ENCODE peak calls at places on chromosomes 16 and 17, in eight cellular contexts. Y is NCI-H1092; X is naive thymus-derived CD8-positive, alpha-beta T cell; O is sciatic nerve; W is Right ventricle myocardium superior; Q is AG04450; A is CD8-positive, alpha-beta memory T cell; K is activated CD8-positive, alpha-beta memory T cell treated with anti-CD3 and anti-CD28 coated beads for 1 hour. G is an unnamed sample.

GRCh38 chr16:16051132-16051531 is 101.7 kb downstream of the ABCC1 start:
- DNase-seq in A (no peak), Q (no peak), Y (no peak), W (no peak), X (no peak), K (no peak), O (no peak), G (no peak)

GRCh38 chr16:83338941-83339340 is 468.8 kb upstream of the HSBP1 start:
- DNase-seq in K (no peak), Q (no peak), W (no peak), O (no peak), X (no peak), Y (no peak), A (no peak), G (no peak)

GRCh38 chr16:66408181-66409048 is 18.7 kb upstream of the BEAN1 start:
- DNase-seq in Q (peak; percentile 48), O (no peak), W (no peak), K (no peak), X (peak; percentile 71), Y (no peak), A (no peak), G (peak; percentile 59)

GRCh38 chr16:1863681-1864460 is 8.1 kb downstream of the MEIOB start:
- DNase-seq in W (no peak), Q (no peak), A (no peak), O (no peak), Y (no peak), K (no peak), X (peak; percentile 44), G (no peak)

GRCh38 chr16:27217256-27217655 is 13.9 kb downstream of the KDM8 start:
- DNase-seq in Q (no peak), K (no peak), W (peak; percentile 44), A (no peak), O (no peak), X (no peak), Y (no peak), G (peak; percentile 78)

GRCh38 chr17:5826384-5826783 is 242.1 kb upstream of the NLRP1 start:
- DNase-seq in A (no peak), X (no peak), Q (no peak), K (no peak), W (no peak), Y (no peak), O (no peak), G (no peak)

GRCh38 chr16:14560523-14560922 is 69.5 kb downstream of the PARN start:
- DNase-seq in W (no peak), O (no peak), A (no peak), X (no peak), Y (no peak), K (no peak), Q (no peak), G (no peak)

GRCh38 chr17:31825961-31826691 is 32.9 kb downstream of the COPRS start:
- DNase-seq in W (no peak), O (no peak), Y (no peak), Q (no peak), A (no peak), X (peak; percentile 28), K (no peak), G (no peak)

GRCh38 chr17:36592316-36592710 is 634 bp downstream of the DHRS11 start:
- DNase-seq in Q (no peak), K (no peak), Y (no peak), X (no peak), O (no peak), A (no peak), W (peak; percentile 52), G (no peak)

GRCh38 chr16:30524575-30525571 is 1.5 kb downstream of the ZNF768 start:
- DNase-seq in A (no peak), O (no peak), W (no peak), K (no peak), Q (no peak), Y (no peak), X (no peak), G (no peak)

GRCh38 chr17:32116937-32117336 is 25.4 kb upstream of the RHOT1 start:
- DNase-seq in Q (no peak), A (no peak), O (no peak), W (no peak), X (peak; percentile 21), K (no peak), Y (no peak), G (no peak)

GRCh38 chr16:15548482-15548891 is 94.5 kb downstream of the MARF1 start:
- DNase-seq in O (no peak), K (no peak), Q (no peak), X (no peak), Y (no peak), A (no peak), W (no peak), G (no peak)

GRCh38 chr16:86665319-86665675 is 86.9 kb downstream of the FOXL1 start:
- DNase-seq in W (no peak), Y (no peak), O (no peak), K (no peak), A (no peak), X (no peak), Q (peak; percentile 41), G (no peak)

GRCh38 chr16:72113616-72113945 is 19.9 kb downstream of the DHX38 start:
- DNase-seq in A (no peak), O (no peak), X (no peak), Q (no peak), W (no peak), Y (no peak), K (no peak), G (no peak)

GRCh38 chr17:78144146-78144719 is 2.0 kb upstream of the C17orf99 start:
- DNase-seq in X (no peak), Q (peak; percentile 56), O (peak; percentile 91), W (peak; percentile 94), A (no peak), Y (no peak), K (no peak), G (peak; percentile 79)

GRCh38 chr16:24367186-24367585 is 111.1 kb downstream of the CACNG3 start:
- DNase-seq in W (no peak), Y (no peak), O (no peak), K (no peak), A (no peak), Q (no peak), X (no peak), G (no peak)

GRCh38 chr16:66717112-66717675 is 20.7 kb upstream of the CMTM4 start:
- DNase-seq in Y (peak; percentile 24), K (no peak), Q (peak; percentile 45), A (no peak), W (peak; percentile 53), X (no peak), O (no peak), G (no peak)

GRCh38 chr17:58487589-58488427 is at the start of gene HSF5:
- DNase-seq in Q (no peak), K (peak; percentile 60), O (no peak), Y (no peak), W (peak; percentile 66), X (peak; percentile 85), A (peak; percentile 56), G (no peak)

GRCh38 chr17:13266596-13266995 is 248.8 kb upstream of the ELAC2 start:
- DNase-seq in Q (no peak), X (no peak), W (no peak), A (no peak), O (no peak), K (no peak), Y (no peak), G (no peak)

GRCh38 chr16:73000020-73000906 is 47.7 kb downstream of the ZFHX3 start:
- DNase-seq in O (peak; percentile 77), Y (peak; percentile 48), X (no peak), Q (no peak), K (no peak), W (peak; percentile 73), A (no peak), G (peak; percentile 90)

GRCh38 chr16:24955975-24956731 is 59.0 kb downstream of the ARHGAP17 start:
- DNase-seq in W (no peak), O (no peak), K (no peak), Y (no peak), X (peak; percentile 2), A (no peak), Q (no peak), G (no peak)

GRCh38 chr16:21028728-21029127 is 121.9 kb downstream of the DNAH3 start:
- DNase-seq in Y (no peak), O (no peak), Q (no peak), X (no peak), W (no peak), K (no peak), A (no peak), G (no peak)

GRCh38 chr17:79072544-79072943 is 2.1 kb upstream of the ENGASE start:
- DNase-seq in Q (no peak), W (no peak), K (no peak), X (no peak), A (no peak), O (no peak), Y (no peak), G (no peak)

GRCh38 chr17:80826955-80827645 is 164.5 kb upstream of the CHMP6 start:
- DNase-seq in Q (peak; percentile 93), A (no peak), K (no peak), O (peak; percentile 65), X (no peak), Y (no peak), W (peak; percentile 66), G (peak; percentile 90)

GRCh38 chr17:43543300-43543699 is 2.8 kb downstream of the ETV4 start:
- DNase-seq in Y (no peak), K (no peak), O (no peak), W (no peak), X (no peak), A (no peak), Q (no peak), G (no peak)

GRCh38 chr16:57112403-57113041 is 20.1 kb downstream of the CPNE2 start:
- DNase-seq in X (no peak), K (no peak), O (no peak), W (no peak), Y (no peak), A (no peak), Q (no peak), G (no peak)

GRCh38 chr16:49674255-49674980 is 181.5 kb downstream of the ZNF423 start:
- DNase-seq in A (no peak), Y (no peak), Q (no peak), O (no peak), K (no peak), X (no peak), W (no peak), G (no peak)

GRCh38 chr17:27526603-27527002 is 70.4 kb downstream of the KSR1 start:
- DNase-seq in K (no peak), O (no peak), W (peak; percentile 63), Q (no peak), Y (no peak), A (no peak), X (no peak), G (peak; percentile 68)

GRCh38 chr17:46877466-46877865 is 26.1 kb downstream of the WNT9B start:
- DNase-seq in Y (no peak), X (no peak), W (peak; percentile 69), K (no peak), Q (no peak), O (no peak), A (no peak), G (no peak)

GRCh38 chr17:48767263-48767774 is 38.8 kb upstream of the HOXB13 start:
- DNase-seq in A (no peak), K (no peak), Q (no peak), Y (no peak), W (no peak), O (no peak), X (no peak), G (no peak)

GRCh38 chr17:15092762-15093161 is 172.4 kb downstream of the PMP22 start:
- DNase-seq in K (no peak), A (no peak), Q (no peak), W (no peak), Y (no peak), O (no peak), X (no peak), G (no peak)

G was measured in right atrium auricular region.